ENCODE peak calls at places on chromosomes 5 and 9, in eight cellular contexts. X is H1, S is colonic mucosa, Y is A549, Q is neuronal stem cell, V is ascending aorta, R is suprapubic skin, B is psoas muscle. O is an unnamed sample.

GRCh38 chr5:117337064-117337749 is 762.6 kb upstream of the SEMA6A start:
- DNase-seq in X (no peak), S (peak; percentile 28), Y (no peak), Q (no peak), V (no peak), R (no peak), B (no peak), O (no peak)

GRCh38 chr5:132227485-132228240 is at the start of gene P4HA2:
- DNase-seq in X (peak; percentile 86), S (peak; percentile 91), Y (peak; percentile 78), Q (peak; percentile 76), V (no peak), R (peak; percentile 89), B (peak; percentile 91), O (no peak)

GRCh38 chr9:104025109-104025508 is 69.0 kb upstream of the SMC2 start:
- DNase-seq in X (no peak), S (no peak), Y (no peak), Q (no peak), V (no peak), R (no peak), B (no peak), O (no peak)

GRCh38 chr9:4070266-4070665 is 229.6 kb downstream of the GLIS3 start:
- DNase-seq in X (no peak), S (no peak), Y (no peak), Q (no peak), V (no peak), R (no peak), B (no peak), O (no peak)

GRCh38 chr5:178236685-178237084 is 4.1 kb upstream of the PHYKPL start:
- DNase-seq in X (no peak), S (peak; percentile 63), Y (no peak), Q (no peak), V (no peak), R (no peak), B (peak; percentile 85), O (no peak)

GRCh38 chr5:109920736-109921135 is 231.0 kb downstream of the MAN2A1 start:
- DNase-seq in X (no peak), S (no peak), Y (no peak), Q (no peak), V (no peak), R (no peak), B (no peak), O (no peak)

GRCh38 chr5:82387819-82388166 is 109.6 kb upstream of the RPS23 start:
- DNase-seq in X (no peak), S (no peak), Y (no peak), Q (no peak), V (no peak), R (no peak), B (no peak), O (no peak)

GRCh38 chr5:107389130-107389553 is 281.6 kb downstream of the EFNA5 start:
- DNase-seq in X (no peak), S (peak; percentile 24), Y (no peak), Q (no peak), V (no peak), R (no peak), B (no peak), O (no peak)

GRCh38 chr9:81391457-81391825 is 297.9 kb downstream of the TLE1 start:
- DNase-seq in X (no peak), S (no peak), Y (no peak), Q (no peak), V (no peak), R (no peak), B (no peak), O (no peak)

GRCh38 chr5:154618696-154619095 is 136.5 kb upstream of the LARP1 start:
- DNase-seq in X (no peak), S (no peak), Y (no peak), Q (no peak), V (no peak), R (no peak), B (no peak), O (no peak)

GRCh38 chr9:88530051-88530450 is 4.9 kb upstream of the NXNL2 start:
- DNase-seq in X (no peak), S (no peak), Y (no peak), Q (no peak), V (no peak), R (no peak), B (no peak), O (no peak)

GRCh38 chr5:35803221-35803651 is 53.5 kb upstream of the IL7R start:
- DNase-seq in X (peak; percentile 51), S (no peak), Y (no peak), Q (peak; percentile 46), V (no peak), R (no peak), B (no peak), O (no peak)

GRCh38 chr5:4142842-4143241 is 547.2 kb downstream of the IRX1 start:
- DNase-seq in X (no peak), S (no peak), Y (no peak), Q (no peak), V (no peak), R (no peak), B (no peak), O (no peak)

DNA sequence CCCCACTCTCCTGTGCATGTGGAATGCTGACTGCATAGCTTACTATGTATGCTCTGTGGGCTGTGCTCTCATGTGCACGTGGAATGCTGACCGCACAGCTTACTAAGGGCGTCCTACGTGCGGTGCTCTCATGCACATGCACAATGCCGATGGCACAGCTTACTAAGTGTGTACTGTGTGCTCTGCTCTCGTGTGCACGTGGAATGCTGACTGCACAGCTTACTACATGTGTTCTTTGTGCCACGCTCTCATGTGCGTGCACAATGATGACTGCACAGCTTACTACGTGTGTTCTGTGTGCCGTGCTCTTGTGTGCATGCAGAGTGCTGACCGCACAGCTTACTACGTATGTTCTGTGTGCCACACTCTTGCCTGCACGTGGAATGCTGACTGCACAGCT is 549.0 kb downstream of the IRX1 start:
- DNase-seq in X (no peak), S (no peak), Y (no peak), Q (no peak), V (no peak), R (no peak), B (no peak), O (no peak)
- H3K9me3 ChIP-seq in X (no peaks in the 10 kb centered on the region), S (no peaks in the 10 kb centered on the region), Y (no peaks in the 10 kb centered on the region), Q (peaks cover 3% of the 10 kb centered on the region), V (no peaks in the 10 kb centered on the region), R (no peaks in the 10 kb centered on the region), B (no peaks in the 10 kb centered on the region), O (no peaks in the 10 kb centered on the region)

DNA sequence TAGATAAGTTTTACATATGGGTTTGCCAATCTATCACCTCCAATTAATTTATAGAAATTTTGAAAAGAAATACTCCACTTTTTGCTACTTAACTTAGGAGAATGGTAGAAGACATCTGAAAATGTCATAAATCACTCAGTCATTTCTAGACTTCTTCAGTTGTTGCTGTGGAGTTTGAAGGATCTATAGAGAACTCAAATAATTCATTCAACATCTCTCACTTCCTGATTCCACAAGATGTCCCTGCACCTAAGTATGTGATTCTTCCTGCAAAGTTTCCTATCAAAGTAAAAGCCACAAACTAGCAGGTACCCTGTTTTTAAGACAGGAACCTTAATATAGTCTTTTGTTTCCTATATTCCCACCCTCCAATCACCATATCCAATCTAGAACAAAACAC is 297.1 kb upstream of the ATP10B start:
- DNase-seq in X (no peak), S (no peak), Y (no peak), Q (no peak), V (no peak), R (no peak), B (no peak), O (no peak)
- H3K9me3 ChIP-seq in X (no peaks in the 10 kb centered on the region), S (no peaks in the 10 kb centered on the region), Y (no peaks in the 10 kb centered on the region), Q (no peaks in the 10 kb centered on the region), V (no peaks in the 10 kb centered on the region), R (peaks cover 4% of the 10 kb centered on the region), B (no peaks in the 10 kb centered on the region), O (no peaks in the 10 kb centered on the region)

GRCh38 chr9:84850830-84851372 is 181.4 kb downstream of the NTRK2 start:
- DNase-seq in X (no peak), S (no peak), Y (no peak), Q (no peak), V (no peak), R (no peak), B (no peak), O (no peak)
- H3K9me3 ChIP-seq in X (no peaks in the 10 kb centered on the region), S (no peaks in the 10 kb centered on the region), Y (peaks cover 11% of the 10 kb centered on the region), Q (no peaks in the 10 kb centered on the region), V (no peaks in the 10 kb centered on the region), R (no peaks in the 10 kb centered on the region), B (no peaks in the 10 kb centered on the region), O (no peaks in the 10 kb centered on the region)

DNA sequence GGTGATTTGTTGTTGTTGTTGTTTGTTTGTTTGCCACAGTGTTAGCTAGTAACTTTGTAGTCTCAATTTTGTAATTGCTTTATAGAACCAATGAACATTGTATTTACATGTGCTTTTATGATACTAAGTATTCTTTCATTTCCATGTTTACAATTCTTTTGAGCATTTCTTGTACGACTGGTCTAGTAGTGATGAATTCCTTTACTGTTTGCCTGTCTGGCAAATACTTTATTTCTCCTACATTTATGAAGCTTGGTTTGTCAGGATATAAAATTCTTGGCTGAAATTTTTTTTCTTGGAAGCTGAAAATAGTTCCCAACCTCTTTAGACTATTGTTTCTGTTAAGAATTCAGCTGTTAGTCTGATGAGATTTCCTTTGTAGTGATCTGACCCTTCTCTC is 55.6 kb upstream of the SNCAIP start:
- DNase-seq in X (no peak), S (no peak), Y (no peak), Q (no peak), V (no peak), R (no peak), B (no peak), O (no peak)
- H3K9me3 ChIP-seq in X (no peaks in the 10 kb centered on the region), S (no peaks in the 10 kb centered on the region), Y (peaks cover 13% of the 10 kb centered on the region), Q (no peaks in the 10 kb centered on the region), V (peaks cover 23% of the 10 kb centered on the region), R (peaks cover 18% of the 10 kb centered on the region), B (peaks cover 13% of the 10 kb centered on the region), O (no peaks in the 10 kb centered on the region)

DNA sequence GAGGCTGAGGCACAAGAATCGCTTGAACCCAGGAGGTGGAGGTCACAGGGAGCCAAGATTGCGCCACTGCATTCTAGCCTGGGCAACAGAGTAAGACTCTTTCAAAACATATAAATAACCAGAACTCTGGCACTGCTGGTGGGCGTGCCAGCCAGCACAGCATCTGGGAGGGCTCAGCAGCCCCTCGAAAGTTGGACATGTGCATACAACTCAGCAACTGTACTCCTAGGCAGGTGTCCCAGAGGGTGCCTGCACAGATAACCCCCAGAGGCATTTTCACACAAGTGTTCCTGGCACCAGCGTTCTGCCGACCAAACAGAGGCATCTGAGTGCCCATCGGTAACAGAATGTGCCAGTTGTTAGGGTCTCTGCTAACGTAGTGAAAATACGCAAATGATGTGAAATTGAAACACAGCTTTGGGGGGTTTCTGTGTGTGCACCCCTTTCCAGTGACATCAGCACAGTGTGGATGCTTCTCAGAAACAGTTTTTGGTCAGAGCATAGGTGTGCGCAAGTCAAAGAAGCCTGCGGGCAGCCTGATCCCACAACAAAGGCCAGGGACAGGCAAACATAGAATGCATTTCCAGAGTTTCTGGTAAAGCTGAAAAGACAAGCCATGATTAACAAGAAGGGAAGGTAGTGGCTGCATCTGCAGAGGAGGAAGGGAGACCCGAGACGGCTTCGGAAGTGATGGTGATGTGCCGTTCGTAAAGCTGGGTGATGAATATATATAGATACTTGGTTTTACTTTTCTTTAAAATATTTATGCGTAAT is 190.2 kb downstream of the CACNA1B start:
- DNase-seq in X (peak; percentile 37), S (no peak), Y (no peak), Q (no peak), V (no peak), R (no peak), B (no peak), O (no peak)
- H3K9me3 ChIP-seq in X (peaks cover 78% of the 10 kb centered on the region), S (no peaks in the 10 kb centered on the region), Y (no peaks in the 10 kb centered on the region), Q (peaks cover 14% of the 10 kb centered on the region), V (no peaks in the 10 kb centered on the region), R (no peaks in the 10 kb centered on the region), B (no peaks in the 10 kb centered on the region), O (no peaks in the 10 kb centered on the region)

O was measured in T-helper 17 cell.